ENCODE peak calls at places on chromosomes 5 and 9, in eight cellular contexts. U, Y, T, D, S, R, O and G are unnamed samples. For H3K36me3, the result is how much of the 10 kb centered on the place peaks cover.

GRCh38 chr9:87393706-87394255 is 103.9 kb upstream of the DAPK1 start:
- DNase-seq in U (no peak), Y (no peak), T (no peak), D (no peak), S (no peak), R (no peak), O (no peak), G (no peak)

GRCh38 chr9:76744336-76744735 is 19.9 kb upstream of the PCA3 start:
- DNase-seq in U (no peak), Y (no peak), T (no peak), D (no peak), S (no peak), R (no peak), O (no peak), G (no peak)

GRCh38 chr5:135887881-135888614 is 7.6 kb downstream of the IL9 start:
- DNase-seq in U (peak), Y (no peak), T (peak), D (peak), S (peak), R (peak), O (no peak), G (no peak)

GRCh38 chr5:83077662-83078261 is 415 bp downstream of the XRCC4 start:
- DNase-seq in U (peak), Y (no peak), T (peak), D (no peak), S (peak), R (peak), O (peak), G (no peak)

GRCh38 chr9:135353935-135354334 is 125.6 kb upstream of the PPP1R26 start:
- DNase-seq in U (no peak), Y (no peak), T (no peak), D (no peak), S (no peak), R (no peak), O (no peak), G (no peak)

GRCh38 chr9:79154806-79155205 is 417.0 kb upstream of the TLE4 start:
- DNase-seq in U (no peak), Y (no peak), T (no peak), D (no peak), S (no peak), R (no peak), O (no peak), G (no peak)

GRCh38 chr9:90340421-90340820 is 302.2 kb downstream of the DIRAS2 start:
- DNase-seq in U (peak), Y (no peak), T (peak), D (no peak), S (peak), R (peak), O (no peak), G (no peak)

GRCh38 chr9:6584881-6585597 is 60.5 kb downstream of the GLDC start:
- DNase-seq in U (peak), Y (peak), T (peak), D (peak), S (peak), R (peak), O (no peak), G (peak)

GRCh38 chr9:7782390-7783120 is 17.0 kb downstream of the DMAC1 start:
- DNase-seq in U (no peak), Y (no peak), T (no peak), D (no peak), S (no peak), R (no peak), O (no peak), G (no peak)

GRCh38 chr9:27247756-27248155 is 49.2 kb downstream of the EQTN start:
- DNase-seq in U (peak), Y (peak), T (peak), D (peak), S (peak), R (peak), O (peak), G (no peak)

GRCh38 chr9:100756217-100756616 is 178.3 kb downstream of the CAVIN4 start:
- DNase-seq in U (no peak), Y (no peak), T (no peak), D (no peak), S (peak), R (no peak), O (no peak), G (no peak)

GRCh38 chr5:109034276-109034675 is 286.6 kb downstream of the FER start:
- DNase-seq in U (no peak), Y (no peak), T (no peak), D (no peak), S (no peak), R (no peak), O (no peak), G (no peak)

GRCh38 chr5:34957857-34958690 is 28.7 kb downstream of the DNAJC21 start:
- DNase-seq in U (no peak), Y (no peak), T (peak), D (peak), S (peak), R (peak), O (no peak), G (no peak)

GRCh38 chr5:139458580-139459407 is 3.7 kb downstream of the ECSCR start:
- DNase-seq in U (peak), Y (no peak), T (no peak), D (peak), S (peak), R (peak), O (no peak), G (no peak)

GRCh38 chr5:9545959-9546851 is at the start of gene SEMA5A:
- DNase-seq in U (peak), Y (no peak), T (peak), D (peak), S (peak), R (peak), O (peak), G (no peak)

GRCh38 chr5:125413861-125414260 is 667.4 kb upstream of the ZNF608 start:
- DNase-seq in U (no peak), Y (no peak), T (no peak), D (no peak), S (no peak), R (no peak), O (no peak), G (no peak)

GRCh38 chr9:124016152-124017063 is 4.8 kb downstream of the LHX2 start:
- DNase-seq in U (no peak), Y (no peak), T (no peak), D (no peak), S (no peak), R (no peak), O (no peak), G (no peak)

GRCh38 chr9:124015661-124016131 is 4.1 kb downstream of the LHX2 start:
- DNase-seq in U (no peak), Y (no peak), T (no peak), D (no peak), S (no peak), R (no peak), O (no peak), G (no peak)

GRCh38 chr9:124017929-124018730 is 6.6 kb downstream of the LHX2 start:
- DNase-seq in U (no peak), Y (no peak), T (no peak), D (no peak), S (no peak), R (no peak), O (no peak), G (no peak)

GRCh38 chr9:124018731-124019697 is 7.4 kb downstream of the LHX2 start:
- DNase-seq in U (no peak), Y (no peak), T (no peak), D (no peak), S (no peak), R (no peak), O (no peak), G (no peak)

GRCh38 chr9:124017064-124017928 is 5.7 kb downstream of the LHX2 start:
- DNase-seq in U (no peak), Y (no peak), T (no peak), D (no peak), S (no peak), R (no peak), O (no peak), G (no peak)
- TF ChIP-seq EZH2 in U (peak), Y (no peak), T (peak), D (no peak), S (peak), R (peak), O (no peak), G (no peak)

GRCh38 chr9:18335825-18336224 is 138.1 kb upstream of the ADAMTSL1 start:
- DNase-seq in U (no peak), Y (no peak), T (no peak), D (no peak), S (no peak), R (no peak), O (no peak), G (no peak)
- H3K36me3 ChIP-seq in U (under half), Y (under half), T (under half), D (under half), S (under half), R (under half), O (under half), G (under half)

GRCh38 chr9:127976498-127976897 is 4.3 kb downstream of the EEIG1 start:
- DNase-seq in U (no peak), Y (no peak), T (no peak), D (no peak), S (no peak), R (no peak), O (no peak), G (no peak)

GRCh38 chr9:127976943-127977871 is 3.6 kb downstream of the EEIG1 start:
- DNase-seq in U (no peak), Y (no peak), T (no peak), D (no peak), S (no peak), R (no peak), O (no peak), G (no peak)

GRCh38 chr9:127974002-127974768 is 6.6 kb downstream of the EEIG1 start:
- DNase-seq in U (no peak), Y (no peak), T (no peak), D (no peak), S (no peak), R (no peak), O (no peak), G (no peak)

GRCh38 chr9:127974769-127975261 is 6.0 kb downstream of the EEIG1 start:
- DNase-seq in U (no peak), Y (no peak), T (no peak), D (no peak), S (peak), R (peak), O (no peak), G (no peak)

DNA sequence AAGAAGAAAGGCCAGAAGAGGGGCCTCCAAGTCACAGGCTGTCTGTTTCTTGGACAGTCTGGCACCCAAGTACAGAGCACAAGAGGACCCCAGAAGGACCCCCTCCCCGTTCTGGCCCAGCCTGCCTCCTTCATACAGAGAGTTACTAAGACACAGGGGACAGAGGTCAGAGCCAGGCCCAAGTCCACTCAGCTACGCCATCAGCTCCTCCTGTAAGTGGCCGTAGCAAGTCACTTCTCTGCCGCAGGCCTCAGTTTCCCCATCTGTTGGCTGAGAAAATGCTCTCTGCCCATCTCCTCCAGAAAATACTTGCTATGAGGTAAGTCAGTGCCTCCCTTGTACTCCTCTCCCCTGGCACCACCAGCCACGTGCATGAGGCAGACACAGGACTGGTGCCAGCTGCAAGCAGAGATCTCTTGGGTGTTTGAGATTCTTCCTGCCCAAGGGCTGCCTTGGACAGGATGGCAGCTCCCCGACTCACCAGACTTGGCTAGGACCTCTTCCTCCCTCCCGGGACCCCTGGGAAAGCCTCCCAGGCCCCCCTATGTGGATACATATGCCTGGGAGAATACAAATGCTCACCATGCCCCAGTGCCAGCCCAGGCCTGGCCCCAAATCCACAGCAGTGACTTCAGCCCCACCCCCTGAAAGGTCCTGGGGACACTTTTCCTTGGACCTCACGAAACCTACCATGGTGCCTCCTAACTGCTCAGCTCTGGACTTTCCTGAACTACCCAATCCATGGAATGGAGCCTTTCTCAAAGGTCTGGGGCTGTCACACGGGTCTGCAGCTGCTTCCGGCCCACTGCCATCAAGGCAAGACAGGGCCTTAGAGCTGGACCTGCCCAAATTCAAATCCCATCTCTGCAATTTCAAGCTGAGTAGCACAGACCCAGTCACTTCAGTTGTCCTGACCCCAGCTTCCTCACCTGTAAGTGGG is 5.1 kb downstream of the EEIG1 start:
- DNase-seq in U (no peak), Y (no peak), T (no peak), D (no peak), S (peak), R (no peak), O (no peak), G (no peak)
- H3K4me3 ChIP-seq in U (no peak), Y (no peak), T (no peak), D (no peak), S (no peak), R (no peak), O (peak), G (no peak)

GRCh38 chr9:970310-971002 is 6.0 kb upstream of the DMRT3 start:
- DNase-seq in U (no peak), Y (no peak), T (no peak), D (no peak), S (no peak), R (no peak), O (no peak), G (no peak)

GRCh38 chr9:967851-968641 is 8.4 kb upstream of the DMRT3 start:
- DNase-seq in U (no peak), Y (no peak), T (no peak), D (no peak), S (peak), R (no peak), O (no peak), G (no peak)

GRCh38 chr9:969693-970309 is 6.7 kb upstream of the DMRT3 start:
- DNase-seq in U (no peak), Y (no peak), T (no peak), D (no peak), S (no peak), R (no peak), O (no peak), G (no peak)

GRCh38 chr9:967436-967835 is 9.0 kb upstream of the DMRT3 start:
- DNase-seq in U (no peak), Y (no peak), T (no peak), D (no peak), S (no peak), R (no peak), O (no peak), G (no peak)

DNA sequence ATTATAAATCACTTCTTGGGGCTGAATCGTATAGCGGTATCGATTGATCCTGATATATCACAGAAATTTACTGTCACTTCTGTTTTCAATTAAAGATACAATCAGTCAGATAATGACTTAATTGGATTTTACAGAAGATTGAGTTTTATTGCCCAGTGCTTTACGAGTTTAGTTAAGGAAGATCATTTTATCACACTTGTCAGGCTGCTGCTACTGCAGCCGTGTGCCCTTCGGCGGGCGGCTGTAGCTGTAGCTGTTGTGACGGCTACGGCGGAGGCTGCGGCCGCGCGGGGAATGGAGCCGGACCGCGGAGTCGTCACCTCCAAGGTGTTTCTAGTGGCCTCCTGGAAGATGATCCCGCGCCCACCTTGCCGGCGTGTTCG is 7.2 kb upstream of the DMRT3 start:
- DNase-seq in U (no peak), Y (no peak), T (no peak), D (no peak), S (no peak), R (no peak), O (no peak), G (no peak)
- TF ChIP-seq EZH2 in U (no peak), Y (no peak), T (peak), D (no peak), S (peak), R (no peak), O (no peak), G (peak)

DNA sequence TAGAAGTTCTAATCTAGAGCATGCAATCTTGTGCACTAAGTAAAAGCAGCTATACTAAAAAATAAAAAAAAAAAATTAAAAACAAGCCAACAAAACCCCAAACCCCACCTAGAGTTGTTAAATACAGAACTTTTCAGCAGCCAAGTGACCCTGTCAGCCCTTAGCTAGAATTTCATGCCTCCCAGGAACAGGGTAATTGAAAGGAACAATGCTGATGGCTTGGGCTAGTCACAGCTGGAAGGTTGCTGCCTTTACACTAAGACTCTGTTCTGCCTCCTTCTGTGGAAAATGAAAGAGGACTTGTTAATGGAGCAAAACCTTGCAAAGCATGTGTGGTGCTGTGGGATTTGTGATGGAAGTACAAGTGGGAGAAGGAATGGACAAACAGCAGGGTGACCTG is 14.7 kb upstream of the TMEM252 start:
- DNase-seq in U (no peak), Y (no peak), T (no peak), D (no peak), S (no peak), R (no peak), O (no peak), G (no peak)
- H3K36me3 ChIP-seq in U (under half), Y (under half), T (under half), D (under half), S (under half), R (under half), O (under half), G (under half)

GRCh38 chr9:136667217-136667939 is 4.7 kb downstream of the EGFL7 start:
- DNase-seq in U (no peak), Y (no peak), T (no peak), D (no peak), S (no peak), R (no peak), O (no peak), G (no peak)
- H3K4me3 ChIP-seq in U (no peak), Y (no peak), T (no peak), D (no peak), S (no peak), R (no peak), O (no peak), G (peak)

GRCh38 chr5:77628840-77629552 is 9.5 kb downstream of the OTP start:
- DNase-seq in U (no peak), Y (no peak), T (no peak), D (no peak), S (peak), R (no peak), O (no peak), G (no peak)

GRCh38 chr5:77631166-77631582 is 7.3 kb downstream of the OTP start:
- DNase-seq in U (no peak), Y (no peak), T (no peak), D (no peak), S (no peak), R (no peak), O (no peak), G (no peak)

GRCh38 chr5:77629553-77630245 is 8.8 kb downstream of the OTP start:
- DNase-seq in U (no peak), Y (no peak), T (no peak), D (no peak), S (peak), R (no peak), O (no peak), G (no peak)

GRCh38 chr5:77632526-77633268 is 5.8 kb downstream of the OTP start:
- DNase-seq in U (no peak), Y (no peak), T (no peak), D (no peak), S (no peak), R (no peak), O (no peak), G (no peak)

GRCh38 chr5:77630246-77631165 is 8.0 kb downstream of the OTP start:
- DNase-seq in U (no peak), Y (peak), T (peak), D (peak), S (peak), R (peak), O (peak), G (no peak)
- TF ChIP-seq EZH2 in U (peak), Y (no peak), T (no peak), D (no peak), S (peak), R (peak), O (no peak), G (no peak)

GRCh38 chr9:105757496-105758251 is 63.3 kb downstream of the TMEM38B start:
- DNase-seq in U (no peak), Y (no peak), T (no peak), D (no peak), S (peak), R (no peak), O (no peak), G (no peak)

DNA sequence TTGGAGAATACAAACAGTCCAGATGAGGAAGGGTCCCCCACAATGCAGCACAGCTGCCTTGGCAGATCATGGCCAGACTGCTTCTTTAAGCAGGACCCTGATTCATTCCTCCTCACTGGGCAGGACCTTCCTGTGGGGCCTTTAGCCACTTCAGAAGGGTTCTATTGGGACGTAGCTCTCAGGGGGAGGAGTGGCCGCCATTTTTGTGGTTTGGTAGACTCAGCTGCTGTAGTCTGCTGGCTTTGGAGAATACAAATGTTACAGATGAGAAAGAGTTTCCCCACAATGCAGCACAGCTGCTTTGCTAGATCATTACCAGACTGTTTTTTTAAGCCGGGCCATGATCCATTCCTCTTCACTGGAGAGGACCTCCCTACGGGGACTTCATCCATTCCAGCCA is 57.4 kb downstream of the TMEM38B start:
- DNase-seq in U (no peak), Y (no peak), T (no peak), D (no peak), S (no peak), R (no peak), O (no peak), G (no peak)
- H3K36me3 ChIP-seq in U (under half), Y (under half), T (under half), D (under half), S (under half), R (under half), O (under half), G (under half)

DNA sequence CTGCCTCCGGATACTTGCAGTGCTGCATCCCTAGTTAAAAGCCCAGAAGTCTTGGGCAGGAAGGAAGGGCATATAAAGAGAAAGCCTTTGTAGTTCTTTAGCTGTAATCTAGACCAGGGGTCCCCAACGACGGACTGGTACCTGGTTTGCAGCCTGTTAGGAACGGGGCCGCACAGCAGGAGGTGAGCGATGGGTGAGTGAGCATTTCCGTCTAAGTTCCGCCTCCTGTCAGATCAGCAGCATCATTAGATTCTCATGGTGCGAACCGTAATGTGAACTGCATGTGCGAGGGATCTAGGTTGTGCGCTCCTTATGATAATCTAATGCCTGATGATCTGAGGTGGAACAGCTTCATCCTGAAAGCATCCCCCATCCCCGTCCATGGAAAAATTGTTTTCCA is 1.6 kb upstream of the SMIM15 start:
- DNase-seq in U (no peak), Y (no peak), T (no peak), D (no peak), S (no peak), R (no peak), O (no peak), G (no peak)
- H3K4me3 ChIP-seq in U (peak), Y (peak), T (no peak), D (peak), S (peak), R (no peak), O (peak), G (peak)

GRCh38 chr5:88688242-88688959 is 194.6 kb downstream of the MEF2C start:
- DNase-seq in U (no peak), Y (no peak), T (no peak), D (no peak), S (no peak), R (no peak), O (no peak), G (no peak)
- TF ChIP-seq EZH2 in U (no peak), Y (no peak), T (no peak), D (no peak), S (no peak), R (no peak), O (no peak), G (no peak)